ENCODE peak calls at places on chromosome 7, in ten cellular contexts. D is EH; M is GM18507; T is A172; J is choroid plexus epithelial cell; L is kidney epithelial cell; H is stimulated activated CD4-positive, alpha-beta T cell treated with anti-CD3 and anti-CD28 coated beads, Interleukin-4, amount 100 ng/mL, for 48 hours; S is fibroblast of lung; E is A549; O is fibroblast of the conjunctiva. K is an unnamed sample.

GRCh38 chr7:151371266-151371665 is 29.7 kb downstream of the NUB1 start:
- DNase-seq in O (no peak), L (no peak), M (no peak), T (no peak), E (no peak), J (no peak), D (no peak), S (no peak), H (no peak), K (no peak)

GRCh38 chr7:112144284-112145059 is 61.7 kb downstream of the DOCK4 start:
- DNase-seq in O (no peak), S (peak; percentile 64), H (no peak), D (no peak), T (no peak), M (no peak), L (no peak), E (no peak), J (no peak), K (no peak)

GRCh38 chr7:34048445-34048844 is 143.1 kb downstream of the BMPER start:
- DNase-seq in S (no peak), E (no peak), J (no peak), O (no peak), T (no peak), L (no peak), D (peak; percentile 37), M (no peak), H (no peak), K (no peak)

GRCh38 chr7:30471205-30471604 is 7.4 kb downstream of the NOD1 start:
- DNase-seq in T (no peak), H (no peak), E (no peak), S (no peak), D (no peak), J (peak; percentile 69), L (no peak), M (no peak), O (no peak), K (no peak)

GRCh38 chr7:48109848-48110663 is 21.0 kb downstream of the UPP1 start:
- DNase-seq in H (peak; percentile 91), S (peak; percentile 38), L (no peak), E (peak; percentile 64), M (peak; percentile 50), T (peak; percentile 77), O (no peak), J (peak; percentile 49), D (peak; percentile 54), K (peak; percentile 70)

GRCh38 chr7:45241339-45242109 is 83.9 kb downstream of the RAMP3 start:
- DNase-seq in M (no peak), T (peak; percentile 45), J (no peak), S (no peak), D (no peak), H (no peak), E (peak; percentile 15), O (no peak), L (no peak), K (no peak)

GRCh38 chr7:46493196-46493595 is 572.1 kb upstream of the IGFBP3 start:
- DNase-seq in L (no peak), E (no peak), S (no peak), O (no peak), H (no peak), M (no peak), T (no peak), J (peak; percentile 13), D (peak; percentile 20), K (no peak)

GRCh38 chr7:116610210-116610609 is 61.8 kb upstream of the MET start:
- DNase-seq in J (peak; percentile 82), L (no peak), H (no peak), E (no peak), S (peak; percentile 74), T (peak; percentile 68), O (no peak), D (peak; percentile 67), M (no peak), K (no peak)

GRCh38 chr7:49596701-49597491 is 176.5 kb upstream of the VWC2 start:
- DNase-seq in O (no peak), E (no peak), D (no peak), H (no peak), L (no peak), T (no peak), M (no peak), S (no peak), J (no peak), K (no peak)

GRCh38 chr7:82263880-82264751 is 179.5 kb downstream of the CACNA2D1 start:
- DNase-seq in E (no peak), T (no peak), M (no peak), H (no peak), D (no peak), S (no peak), J (no peak), L (no peak), O (no peak), K (no peak)

GRCh38 chr7:17663056-17663675 is 277.1 kb downstream of the SNX13 start:
- DNase-seq in L (no peak), D (peak; percentile 93), E (peak; percentile 29), O (no peak), J (peak; percentile 73), S (peak; percentile 77), M (no peak), H (no peak), T (peak; percentile 78), K (no peak)

GRCh38 chr7:27165655-27166474 is 528 bp upstream of the HOXA9 start:
- DNase-seq in O (no peak), L (no peak), E (no peak), T (no peak), S (no peak), D (peak; percentile 84), H (no peak), M (no peak), J (no peak), K (no peak)

GRCh38 chr7:45689797-45690761 is 115.9 kb downstream of the ADCY1 start:
- DNase-seq in T (no peak), O (no peak), S (no peak), H (no peak), M (no peak), J (no peak), E (no peak), D (no peak), L (no peak), K (no peak)

GRCh38 chr7:64494912-64495461 is 67.9 kb downstream of the ZNF680 start:
- DNase-seq in L (no peak), H (no peak), S (no peak), E (no peak), M (no peak), J (no peak), D (no peak), T (no peak), O (no peak), K (no peak)

GRCh38 chr7:84647797-84648762 is 453.5 kb upstream of the SEMA3A start:
- DNase-seq in S (peak; percentile 96), H (no peak), D (peak; percentile 94), L (no peak), T (peak; percentile 59), M (no peak), O (peak; percentile 73), J (peak; percentile 79), E (no peak), K (no peak)

GRCh38 chr7:1679966-1680730 is 10.1 kb downstream of the ELFN1 start:
- DNase-seq in S (no peak), M (no peak), L (no peak), T (no peak), H (no peak), J (no peak), D (no peak), E (no peak), O (no peak), K (no peak)

GRCh38 chr7:34844401-34844800 is 186.4 kb downstream of the NPSR1 start:
- DNase-seq in M (no peak), H (no peak), L (no peak), D (no peak), T (no peak), S (no peak), J (no peak), O (no peak), E (no peak), K (no peak)

GRCh38 chr7:151091431-151091830 is 5.2 kb downstream of the AGAP3 start:
- DNase-seq in S (no peak), T (no peak), H (no peak), D (no peak), M (no peak), O (no peak), J (peak; percentile 22), L (no peak), E (peak; percentile 56), K (peak; percentile 70)

GRCh38 chr7:45181286-45181960 is 23.8 kb downstream of the RAMP3 start:
- DNase-seq in J (no peak), D (no peak), S (no peak), M (no peak), L (no peak), T (no peak), E (no peak), H (no peak), O (no peak), K (no peak)

GRCh38 chr7:131329176-131329570 is 1.5 kb downstream of the MKLN1 start:
- DNase-seq in E (peak; percentile 38), O (no peak), S (peak; percentile 44), M (no peak), H (no peak), J (no peak), L (no peak), D (peak; percentile 10), T (no peak), K (no peak)

GRCh38 chr7:142487124-142487523 is 229.3 kb upstream of the PRSS58 start:
- DNase-seq in O (no peak), T (no peak), J (no peak), H (no peak), D (no peak), S (no peak), L (no peak), E (no peak), M (no peak), K (no peak)

GRCh38 chr7:13898957-13899670 is 90.4 kb downstream of the ETV1 start:
- DNase-seq in O (no peak), J (no peak), E (no peak), M (no peak), D (no peak), S (no peak), T (no peak), L (no peak), H (no peak), K (peak; percentile 13)

GRCh38 chr7:130207033-130207432 is 627 bp upstream of the SSMEM1 start:
- DNase-seq in O (no peak), E (no peak), T (no peak), D (no peak), H (no peak), L (no peak), J (peak; percentile 11), M (no peak), S (no peak), K (no peak)

GRCh38 chr7:137992042-137992737 is 9.7 kb downstream of the CREB3L2 start:
- DNase-seq in O (no peak), D (peak; percentile 95), L (no peak), E (peak; percentile 16), T (no peak), M (no peak), J (peak; percentile 95), S (peak; percentile 96), H (no peak), K (no peak)

GRCh38 chr7:28841766-28842165 is 116.4 kb downstream of the TRIL start:
- DNase-seq in D (no peak), E (no peak), T (no peak), L (no peak), H (no peak), J (no peak), O (no peak), S (no peak), M (no peak), K (no peak)

GRCh38 chr7:130334274-130334673 is 10.3 kb upstream of the CPA5 start:
- DNase-seq in M (no peak), D (no peak), J (peak; percentile 56), L (no peak), E (no peak), T (no peak), S (peak; percentile 32), O (peak; percentile 26), H (no peak), K (no peak)

GRCh38 chr7:129225206-129225930 is 538 bp downstream of the AHCYL2 start:
- DNase-seq in E (peak; percentile 48), H (peak; percentile 41), J (peak; percentile 45), O (no peak), L (no peak), D (peak; percentile 43), M (no peak), T (peak; percentile 29), S (peak; percentile 24), K (peak; percentile 77)

GRCh38 chr7:82012453-82012852 is 242.6 kb upstream of the HGF start:
- DNase-seq in E (no peak), O (no peak), H (no peak), M (no peak), S (peak; percentile 67), L (no peak), D (no peak), T (no peak), J (peak; percentile 36), K (no peak)